ENCODE peak calls at places on chromosomes 5 and 9, in seven cellular contexts. P, C, A, R, G, M and Q are unnamed samples.

GRCh38 chr5:90020575-90021535 is 388.7 kb downstream of the CETN3 start:
- DNase-seq in R (no peak), M (no peak), G (no peak), P (no peak), C (no peak), A (peak), Q (no peak)

GRCh38 chr5:120532835-120533234 is 68.7 kb downstream of the PRR16 start:
- DNase-seq in M (peak), G (no peak), C (no peak), P (no peak), R (no peak), A (peak), Q (peak)

GRCh38 chr5:133297293-133297692 is 245.5 kb downstream of the HSPA4 start:
- DNase-seq in M (no peak), R (no peak), G (no peak), A (no peak), C (no peak), P (no peak), Q (no peak)

GRCh38 chr9:124475158-124475867 is 25.1 kb downstream of the ADGRD2 start:
- DNase-seq in A (no peak), G (no peak), R (no peak), C (no peak), M (no peak), P (no peak), Q (peak)

GRCh38 chr5:33611882-33612281 is 171.1 kb downstream of the TARS1 start:
- DNase-seq in C (no peak), R (no peak), G (no peak), P (no peak), M (no peak), A (no peak), Q (no peak)

GRCh38 chr9:2228132-2228531 is 213.0 kb downstream of the SMARCA2 start:
- DNase-seq in A (peak), C (no peak), G (no peak), R (no peak), P (no peak), M (peak), Q (peak)

GRCh38 chr9:3509926-3510325 is 15.9 kb downstream of the RFX3 start:
- DNase-seq in R (no peak), G (no peak), P (no peak), M (no peak), C (no peak), A (no peak), Q (no peak)

GRCh38 chr5:74257645-74258328 is 382.7 kb downstream of the ENC1 start:
- DNase-seq in P (peak), G (no peak), A (peak), C (no peak), M (peak), R (no peak), Q (peak)

GRCh38 chr9:3150030-3150429 is 306.1 kb upstream of the PUM3 start:
- DNase-seq in C (no peak), G (no peak), M (no peak), A (no peak), R (no peak), P (no peak), Q (no peak)

GRCh38 chr9:3478549-3478953 is 47.2 kb downstream of the RFX3 start:
- DNase-seq in R (no peak), M (no peak), P (no peak), A (no peak), C (no peak), G (no peak), Q (peak)

GRCh38 chr5:180646289-180646962 is 3.0 kb downstream of the FLT4 start:
- DNase-seq in G (no peak), A (no peak), C (no peak), P (no peak), M (no peak), R (no peak), Q (no peak)

GRCh38 chr5:160097981-160098380 is 21.3 kb downstream of the PWWP2A start:
- DNase-seq in C (no peak), A (no peak), G (no peak), M (no peak), P (no peak), R (no peak), Q (no peak)

GRCh38 chr9:35490155-35490909 is 421 bp downstream of the RUSC2 start:
- DNase-seq in A (peak), P (peak), M (peak), G (peak), C (peak), R (no peak), Q (peak)

GRCh38 chr5:30341492-30341891 is 852.0 kb upstream of the CDH6 start:
- DNase-seq in R (no peak), C (no peak), A (no peak), P (no peak), G (no peak), M (no peak), Q (no peak)

GRCh38 chr5:94028001-94028400 is 286.6 kb upstream of the POU5F2 start:
- DNase-seq in C (no peak), G (no peak), R (no peak), A (no peak), M (no peak), P (no peak), Q (no peak)

GRCh38 chr5:93130623-93131022 is 450.4 kb downstream of the NR2F1-AS1 start:
- DNase-seq in C (no peak), M (peak), R (no peak), P (no peak), A (no peak), G (no peak), Q (no peak)

GRCh38 chr9:125746774-125747052 is 460 bp upstream of the PBX3 start:
- DNase-seq in R (no peak), C (no peak), P (no peak), A (no peak), G (no peak), M (no peak), Q (no peak)

GRCh38 chr9:419571-420156 is 205.0 kb downstream of the DOCK8 start:
- DNase-seq in M (peak), R (no peak), G (no peak), P (no peak), A (no peak), C (no peak), Q (no peak)

GRCh38 chr9:3521961-3522360 is 3.8 kb downstream of the RFX3 start:
- DNase-seq in A (no peak), G (no peak), C (no peak), R (no peak), P (no peak), M (no peak), Q (no peak)

GRCh38 chr5:172380992-172381643 is 73.2 kb downstream of the SH3PXD2B start:
- DNase-seq in G (peak), C (peak), A (no peak), P (peak), R (no peak), M (no peak), Q (no peak)

GRCh38 chr5:149367972-149368645 is 10.3 kb downstream of the PCYOX1L start:
- DNase-seq in R (no peak), G (no peak), M (no peak), A (no peak), P (no peak), C (no peak), Q (no peak)